ENCODE peak calls at places on chromosomes 4 and X, in four cellular contexts. Q is activated CD4-positive, alpha-beta memory T cell treated with anti-CD3 and anti-CD28 coated beads, Interleukin-2, amount 10 ng/mL, durations not matched to agents 7 days and 5 days; L is activated naive CD4-positive, alpha-beta T cell treated with anti-CD3 and anti-CD28 coated beads, Interleukin-2, amount 50 U/mL, for 16 hours; O is HTR-8/SVneo. V is an unnamed sample.

GRCh38 chr4:101169044-101170014 is 178.0 kb downstream of the PPP3CA start:
- DNase-seq in Q (peak), O (no peak), L (peak), V (peak)

GRCh38 chrX:128728943-128729342 is 676.7 kb upstream of the ACTRT1 start:
- DNase-seq in O (no peak), Q (no peak), L (no peak), V (no peak)

GRCh38 chrX:148811236-148811635 is 310.8 kb downstream of the AFF2 start:
- DNase-seq in L (no peak), Q (no peak), O (no peak), V (no peak)

GRCh38 chr4:19689511-19689910 is 562.2 kb upstream of the SLIT2 start:
- DNase-seq in O (peak), L (no peak), Q (no peak), V (no peak)

GRCh38 chr4:181991374-181991773 is 251.8 kb upstream of the TENM3 start:
- DNase-seq in L (no peak), Q (no peak), O (no peak), V (no peak)

GRCh38 chr4:88002786-88003185 is 4.6 kb upstream of the PKD2 start:
- DNase-seq in O (no peak), L (no peak), Q (no peak), V (no peak)

GRCh38 chrX:154534526-154535322 is 11.9 kb downstream of the G6PD start:
- DNase-seq in Q (peak), O (peak), L (peak), V (peak)

GRCh38 chr4:76607266-76607799 is 172.3 kb downstream of the SHROOM3 start:
- DNase-seq in O (no peak), L (no peak), Q (no peak), V (no peak)

GRCh38 chr4:66465111-66465510 is 794.8 kb upstream of the EPHA5 start:
- DNase-seq in L (no peak), O (no peak), Q (no peak), V (no peak)

GRCh38 chr4:75919914-75920313 is 17.7 kb upstream of the PPEF2 start:
- DNase-seq in O (no peak), Q (no peak), L (no peak), V (no peak)

GRCh38 chr4:55032788-55033187 is 92.6 kb downstream of the KDR start:
- DNase-seq in Q (no peak), L (no peak), O (no peak), V (no peak)

V was measured in activated effector memory CD4-positive, alpha-beta T cell treated with anti-CD3 and anti-CD28 coated beads, Interleukin-2, amount 50 U/mL, for 16 hours.